ENCODE peak calls at places on chromosomes 1 and 21, in nine cellular contexts. X, W, F, G, L, U, D, V and B are unnamed samples.

GRCh38 chr1:164767257-164768044 is 208.5 kb downstream of the PBX1 start:
- DNase-seq in L (peak; percentile 99), W (peak; percentile 90), G (no peak), X (no peak), F (no peak), V (no peak), D (no peak), U (no peak), B (no peak)

GRCh38 chr1:248596615-248597014 is 885 bp downstream of the OR2T10 start:
- DNase-seq in U (no peak), X (no peak), L (no peak), D (no peak), W (no peak), V (no peak), F (no peak), G (no peak), B (no peak)

GRCh38 chr1:31715097-31715872 is 11.5 kb upstream of the COL16A1 start:
- DNase-seq in V (no peak), L (peak; percentile 92), G (peak; percentile 100), X (peak; percentile 93), W (peak; percentile 91), U (no peak), F (peak; percentile 96), D (peak; percentile 95), B (peak; percentile 87)

GRCh38 chr1:63082754-63083153 is 239.6 kb upstream of the FOXD3 start:
- DNase-seq in W (no peak), U (no peak), D (no peak), X (no peak), F (no peak), V (no peak), G (no peak), L (no peak), B (no peak)

GRCh38 chr1:63784489-63785390 is 10.9 kb downstream of the ROR1 start:
- DNase-seq in G (peak; percentile 3), U (no peak), X (no peak), V (no peak), D (no peak), W (no peak), F (no peak), L (peak; percentile 48), B (no peak)

GRCh38 chr1:36133484-36133883 is 8.5 kb upstream of the COL8A2 start:
- DNase-seq in U (no peak), G (no peak), V (no peak), D (peak; percentile 90), W (peak; percentile 93), F (no peak), L (peak; percentile 67), X (no peak), B (peak; percentile 50)

GRCh38 chr1:54239603-54240002 is 39.6 kb downstream of the MRPL37 start:
- DNase-seq in G (no peak), F (no peak), X (no peak), U (no peak), W (no peak), D (no peak), V (no peak), L (no peak), B (no peak)

GRCh38 chr1:67619080-67619479 is 65.9 kb upstream of the GADD45A start:
- DNase-seq in G (no peak), D (no peak), V (no peak), L (peak; percentile 34), W (no peak), X (no peak), F (no peak), U (no peak), B (no peak)

GRCh38 chr1:159000070-159000409 is 9.7 kb upstream of the IFI16 start:
- DNase-seq in G (no peak), V (no peak), U (no peak), X (no peak), F (no peak), D (no peak), W (no peak), L (no peak), B (no peak)

GRCh38 chr1:96416690-96417444 is 304.7 kb upstream of the PTBP2 start:
- DNase-seq in X (no peak), F (no peak), G (no peak), U (no peak), L (peak; percentile 38), D (no peak), V (peak; percentile 13), W (no peak), B (no peak)

GRCh38 chr1:17624540-17625256 is 85.2 kb downstream of the ARHGEF10L start:
- DNase-seq in U (no peak), X (no peak), D (no peak), G (no peak), L (peak; percentile 66), W (peak; percentile 54), V (no peak), F (no peak), B (no peak)

GRCh38 chr1:109530457-109531204 is 9.0 kb upstream of the GPR61 start:
- DNase-seq in W (no peak), L (no peak), U (no peak), V (no peak), G (no peak), X (peak; percentile 57), D (no peak), F (peak; percentile 58), B (no peak)

GRCh38 chr1:2284932-2285331 is 56.8 kb downstream of the SKI start:
- DNase-seq in V (no peak), L (no peak), U (no peak), D (no peak), G (no peak), X (no peak), F (no peak), W (no peak), B (no peak)

GRCh38 chr1:201016943-201017827 is 6.3 kb downstream of the KIF21B start:
- DNase-seq in F (no peak), D (no peak), L (no peak), W (no peak), U (no peak), G (peak; percentile 58), V (no peak), X (no peak), B (no peak)

GRCh38 chr1:61050541-61051454 is 31.6 kb upstream of the NFIA start:
- DNase-seq in L (peak; percentile 28), X (peak; percentile 85), F (peak; percentile 67), V (no peak), W (no peak), G (peak; percentile 78), U (no peak), D (peak; percentile 55), B (peak; percentile 45)

GRCh38 chr1:189859385-189859977 is 618.2 kb downstream of the BRINP3 start:
- DNase-seq in G (peak; percentile 81), D (peak; percentile 54), L (peak; percentile 30), V (no peak), U (no peak), W (no peak), X (peak; percentile 25), F (no peak), B (no peak)

GRCh38 chr1:39639333-39640130 is at the start of gene HEYL:
- DNase-seq in L (peak; percentile 50), X (peak; percentile 91), W (no peak), D (peak; percentile 70), G (peak; percentile 95), F (peak; percentile 48), V (no peak), U (peak; percentile 39), B (peak; percentile 81)

GRCh38 chr1:61864501-61864900 is 122.2 kb downstream of the PATJ start:
- DNase-seq in X (no peak), L (no peak), G (no peak), D (no peak), W (no peak), F (no peak), V (no peak), U (no peak), B (no peak)

GRCh38 chr21:16195476-16195875 is 465.7 kb downstream of the USP25 start:
- DNase-seq in X (no peak), D (no peak), G (no peak), F (no peak), L (peak; percentile 88), U (no peak), V (no peak), W (peak; percentile 44), B (no peak)

GRCh38 chr21:16195896-16196443 is 466.2 kb downstream of the USP25 start:
- DNase-seq in W (no peak), G (no peak), X (no peak), V (no peak), U (no peak), F (no peak), D (no peak), L (peak; percentile 40), B (no peak)

GRCh38 chr21:16196521-16197208 is 466.9 kb downstream of the USP25 start:
- DNase-seq in F (no peak), U (no peak), D (no peak), V (no peak), L (peak; percentile 60), X (no peak), G (no peak), W (no peak), B (no peak)

GRCh38 chr21:16193758-16194606 is 464.2 kb downstream of the USP25 start:
- DNase-seq in W (peak; percentile 80), V (no peak), F (peak; percentile 70), G (peak; percentile 68), X (peak; percentile 81), D (no peak), L (peak; percentile 93), U (no peak), B (peak; percentile 45)

GRCh38 chr21:16194851-16195251 is 465.1 kb downstream of the USP25 start:
- DNase-seq in U (no peak), L (peak; percentile 57), D (no peak), X (peak; percentile 3), W (no peak), V (no peak), F (peak; percentile 11), G (no peak), B (no peak)
- H3K4me3 ChIP-seq in U (no peak overlapping the region), L (peak overlapping the region; percentile 56), D (no peak overlapping the region), X (no peak overlapping the region), W (peak overlapping the region; percentile 61), V (peak overlapping the region; percentile 41), F (peak overlapping the region; percentile 45), G (peak overlapping the region; percentile 22), B (no peak overlapping the region)

GRCh38 chr21:17726047-17726446 is 93.1 kb downstream of the C21orf91 start:
- DNase-seq in W (no peak), F (no peak), D (no peak), V (no peak), L (peak; percentile 62), G (peak; percentile 49), U (no peak), X (peak; percentile 5), B (no peak)
- TF ChIP-seq CTCF in W (peak; percentile 18), F (no peak), D (no peak), V (no peak), L (peak; percentile 59), G (peak; percentile 63), U (no peak), X (peak; percentile 27), B (no peak)

DNA sequence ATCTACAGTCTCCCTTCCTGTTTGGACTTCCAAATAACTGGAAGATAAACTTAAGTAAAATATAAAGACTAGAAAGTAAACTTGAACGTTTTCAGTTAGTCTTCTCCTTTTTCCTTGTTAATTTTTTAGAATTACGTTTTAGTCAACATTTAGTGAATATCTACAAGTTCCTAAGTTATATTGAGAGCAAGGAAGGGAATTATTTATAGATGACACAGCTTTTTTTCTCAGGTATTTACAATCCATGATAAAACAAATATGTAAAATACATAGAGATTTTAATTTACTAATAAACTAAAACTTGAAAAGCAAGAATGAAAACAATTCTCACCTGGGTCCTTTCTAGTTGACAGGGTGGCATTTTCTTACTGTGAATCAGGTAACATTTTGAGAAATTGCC is 89.5 kb downstream of the CLEC20A start:
- DNase-seq in X (no peak), D (no peak), W (no peak), U (no peak), L (no peak), G (no peak), V (no peak), F (no peak), B (no peak)
- H3K4me3 ChIP-seq in X (no peak overlapping the region), D (no peak overlapping the region), W (no peak overlapping the region), U (no peak overlapping the region), L (no peak overlapping the region), G (no peak overlapping the region), V (no peak overlapping the region), F (no peak overlapping the region), B (no peak overlapping the region)

GRCh38 chr21:37915941-37916794 is at the start of gene KCNJ6:
- DNase-seq in G (peak; percentile 93), F (no peak), U (no peak), L (peak; percentile 60), V (no peak), W (peak; percentile 40), X (peak; percentile 94), D (no peak), B (no peak)
- TF ChIP-seq CTCF in G (peak; percentile 68), F (no peak), U (no peak), L (peak; percentile 80), V (no peak), W (peak; percentile 73), X (peak; percentile 50), D (no peak), B (peak; percentile 26)